ENCODE peak calls at places on chromosomes 12 and 14, in eight cellular contexts. One of them, this sample, is unnamed.

GRCh38 chr12:123121670-123122069 is 29.2 kb downstream of the PITPNM2 start:
- DNase-seq in H9: no peak
- DNase-seq in heart left ventricle: no peak
- DNase-seq in adrenal gland: no peak
- DNase-seq in breast epithelium: no peak
- DNase-seq in CD4-positive, alpha-beta memory T cell: no peak
- DNase-seq in K562: no peak
- DNase-seq in CD8-positive, alpha-beta memory T cell: no peak
- DNase-seq in this sample: no peak

GRCh38 chr12:75854681-75855309 is 176.8 kb downstream of the PHLDA1 start:
- DNase-seq in H9: no peak
- DNase-seq in heart left ventricle: no peak
- DNase-seq in adrenal gland: no peak
- DNase-seq in breast epithelium: no peak
- DNase-seq in CD4-positive, alpha-beta memory T cell: no peak
- DNase-seq in K562: no peak
- DNase-seq in CD8-positive, alpha-beta memory T cell: no peak
- DNase-seq in this sample: no peak

GRCh38 chr14:65334765-65335411 is 77.6 kb upstream of the FUT8 start:
- DNase-seq in H9: peak; percentile 69
- DNase-seq in heart left ventricle: no peak
- DNase-seq in adrenal gland: no peak
- DNase-seq in breast epithelium: no peak
- DNase-seq in CD4-positive, alpha-beta memory T cell: no peak
- DNase-seq in K562: no peak
- DNase-seq in CD8-positive, alpha-beta memory T cell: no peak
- DNase-seq in this sample: no peak

GRCh38 chr12:51951843-51952722 is 584 bp downstream of the ACVR1B start:
- DNase-seq in H9: peak; percentile 61
- DNase-seq in heart left ventricle: peak; percentile 52
- DNase-seq in adrenal gland: peak; percentile 29
- DNase-seq in breast epithelium: no peak
- DNase-seq in CD4-positive, alpha-beta memory T cell: no peak
- DNase-seq in K562: no peak
- DNase-seq in CD8-positive, alpha-beta memory T cell: no peak
- DNase-seq in this sample: peak; percentile 74

GRCh38 chr12:13022737-13023370 is 21.3 kb upstream of the FAM234B start:
- DNase-seq in H9: no peak
- DNase-seq in heart left ventricle: no peak
- DNase-seq in adrenal gland: no peak
- DNase-seq in breast epithelium: no peak
- DNase-seq in CD4-positive, alpha-beta memory T cell: no peak
- DNase-seq in K562: no peak
- DNase-seq in CD8-positive, alpha-beta memory T cell: no peak
- DNase-seq in this sample: no peak

GRCh38 chr14:59354666-59355065 is 110.5 kb downstream of the GPR135 start:
- DNase-seq in H9: no peak
- DNase-seq in heart left ventricle: no peak
- DNase-seq in adrenal gland: no peak
- DNase-seq in breast epithelium: no peak
- DNase-seq in CD4-positive, alpha-beta memory T cell: no peak
- DNase-seq in K562: no peak
- DNase-seq in CD8-positive, alpha-beta memory T cell: no peak
- DNase-seq in this sample: no peak

GRCh38 chr12:55068416-55069010 is 48.7 kb downstream of the NEUROD4 start:
- DNase-seq in H9: peak; percentile 87
- DNase-seq in heart left ventricle: no peak
- DNase-seq in adrenal gland: no peak
- DNase-seq in breast epithelium: no peak
- DNase-seq in CD4-positive, alpha-beta memory T cell: peak; percentile 40
- DNase-seq in K562: peak; percentile 64
- DNase-seq in CD8-positive, alpha-beta memory T cell: no peak
- DNase-seq in this sample: no peak

GRCh38 chr12:65623507-65623906 is 200.8 kb upstream of the HMGA2 start:
- DNase-seq in H9: no peak
- DNase-seq in heart left ventricle: no peak
- DNase-seq in adrenal gland: no peak
- DNase-seq in breast epithelium: no peak
- DNase-seq in CD4-positive, alpha-beta memory T cell: no peak
- DNase-seq in K562: no peak
- DNase-seq in CD8-positive, alpha-beta memory T cell: no peak
- DNase-seq in this sample: no peak

GRCh38 chr14:24277606-24278321 is 6.4 kb upstream of the RABGGTA start:
- DNase-seq in H9: no peak
- DNase-seq in heart left ventricle: no peak
- DNase-seq in adrenal gland: no peak
- DNase-seq in breast epithelium: no peak
- DNase-seq in CD4-positive, alpha-beta memory T cell: no peak
- DNase-seq in K562: no peak
- DNase-seq in CD8-positive, alpha-beta memory T cell: no peak
- DNase-seq in this sample: peak; percentile 62

GRCh38 chr12:2795291-2796186 is 769 bp downstream of the FKBP4 start:
- DNase-seq in H9: peak; percentile 59
- DNase-seq in heart left ventricle: peak; percentile 89
- DNase-seq in adrenal gland: peak; percentile 89
- DNase-seq in breast epithelium: peak; percentile 83
- DNase-seq in CD4-positive, alpha-beta memory T cell: peak; percentile 73
- DNase-seq in K562: peak; percentile 91
- DNase-seq in CD8-positive, alpha-beta memory T cell: peak; percentile 67
- DNase-seq in this sample: peak; percentile 93

GRCh38 chr14:68143341-68143807 is 323.8 kb downstream of the RAD51B start:
- DNase-seq in H9: no peak
- DNase-seq in heart left ventricle: peak; percentile 82
- DNase-seq in adrenal gland: peak; percentile 71
- DNase-seq in breast epithelium: peak; percentile 68
- DNase-seq in CD4-positive, alpha-beta memory T cell: no peak
- DNase-seq in K562: no peak
- DNase-seq in CD8-positive, alpha-beta memory T cell: no peak
- DNase-seq in this sample: peak; percentile 87

GRCh38 chr12:123041042-123041531 is 60.6 kb downstream of the ARL6IP4 start:
- DNase-seq in H9: no peak
- DNase-seq in heart left ventricle: no peak
- DNase-seq in adrenal gland: no peak
- DNase-seq in breast epithelium: no peak
- DNase-seq in CD4-positive, alpha-beta memory T cell: no peak
- DNase-seq in K562: no peak
- DNase-seq in CD8-positive, alpha-beta memory T cell: no peak
- DNase-seq in this sample: no peak

GRCh38 chr14:78403278-78403815 is 233.2 kb downstream of the NRXN3 start:
- DNase-seq in H9: no peak
- DNase-seq in heart left ventricle: no peak
- DNase-seq in adrenal gland: no peak
- DNase-seq in breast epithelium: no peak
- DNase-seq in CD4-positive, alpha-beta memory T cell: no peak
- DNase-seq in K562: no peak
- DNase-seq in CD8-positive, alpha-beta memory T cell: no peak
- DNase-seq in this sample: no peak

GRCh38 chr14:76811561-76811960 is 1.1 kb downstream of the ANGEL1 start:
- DNase-seq in H9: no peak
- DNase-seq in heart left ventricle: no peak
- DNase-seq in adrenal gland: no peak
- DNase-seq in breast epithelium: no peak
- DNase-seq in CD4-positive, alpha-beta memory T cell: no peak
- DNase-seq in K562: no peak
- DNase-seq in CD8-positive, alpha-beta memory T cell: no peak
- DNase-seq in this sample: no peak

GRCh38 chr12:39628836-39629235 is 9.2 kb upstream of the ABCD2 start:
- DNase-seq in H9: no peak
- DNase-seq in heart left ventricle: no peak
- DNase-seq in adrenal gland: no peak
- DNase-seq in breast epithelium: no peak
- DNase-seq in CD4-positive, alpha-beta memory T cell: peak; percentile 46
- DNase-seq in K562: no peak
- DNase-seq in CD8-positive, alpha-beta memory T cell: no peak
- DNase-seq in this sample: no peak

GRCh38 chr14:61498811-61499210 is 177.4 kb downstream of the PRKCH start:
- DNase-seq in H9: no peak
- DNase-seq in heart left ventricle: no peak
- DNase-seq in adrenal gland: no peak
- DNase-seq in breast epithelium: no peak
- DNase-seq in CD4-positive, alpha-beta memory T cell: no peak
- DNase-seq in K562: no peak
- DNase-seq in CD8-positive, alpha-beta memory T cell: no peak
- DNase-seq in this sample: no peak

GRCh38 chr12:61490732-61491498 is 769.3 kb upstream of the USP15 start:
- DNase-seq in H9: no peak
- DNase-seq in heart left ventricle: no peak
- DNase-seq in adrenal gland: no peak
- DNase-seq in breast epithelium: no peak
- DNase-seq in CD4-positive, alpha-beta memory T cell: no peak
- DNase-seq in K562: no peak
- DNase-seq in CD8-positive, alpha-beta memory T cell: no peak
- DNase-seq in this sample: no peak

GRCh38 chr12:112939761-112940357 is 1.6 kb downstream of the OAS3 start:
- DNase-seq in H9: no peak
- DNase-seq in heart left ventricle: no peak
- DNase-seq in adrenal gland: no peak
- DNase-seq in breast epithelium: no peak
- DNase-seq in CD4-positive, alpha-beta memory T cell: no peak
- DNase-seq in K562: no peak
- DNase-seq in CD8-positive, alpha-beta memory T cell: peak; percentile 6
- DNase-seq in this sample: no peak

GRCh38 chr12:97275261-97276197 is 187.1 kb upstream of the RMST start:
- DNase-seq in H9: peak; percentile 39
- DNase-seq in heart left ventricle: no peak
- DNase-seq in adrenal gland: no peak
- DNase-seq in breast epithelium: no peak
- DNase-seq in CD4-positive, alpha-beta memory T cell: no peak
- DNase-seq in K562: no peak
- DNase-seq in CD8-positive, alpha-beta memory T cell: no peak
- DNase-seq in this sample: no peak

GRCh38 chr12:19261773-19262172 is 132.2 kb downstream of the PLEKHA5 start:
- DNase-seq in H9: no peak
- DNase-seq in heart left ventricle: no peak
- DNase-seq in adrenal gland: no peak
- DNase-seq in breast epithelium: no peak
- DNase-seq in CD4-positive, alpha-beta memory T cell: no peak
- DNase-seq in K562: no peak
- DNase-seq in CD8-positive, alpha-beta memory T cell: no peak
- DNase-seq in this sample: no peak

DNA sequence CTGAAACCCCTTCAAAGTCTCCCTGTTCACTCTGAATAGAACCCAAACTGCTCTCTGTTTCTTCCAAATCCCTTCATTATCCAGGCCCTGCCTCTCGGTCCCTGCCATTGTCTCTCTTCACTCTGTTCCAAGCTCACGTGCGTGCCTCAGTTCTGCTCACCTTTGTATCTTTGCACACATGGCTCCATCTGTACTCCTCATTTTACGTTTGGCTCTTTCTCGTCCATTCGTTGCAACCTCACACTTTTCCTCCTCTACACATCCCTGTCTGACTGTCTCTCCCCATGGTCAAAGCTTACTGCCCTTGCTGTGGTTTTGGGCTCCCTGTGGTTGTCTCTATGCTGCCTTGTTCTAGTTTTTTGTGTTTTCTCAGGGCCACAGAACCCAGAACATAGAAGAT is 1054.5 kb downstream of the BCL11B start:
- DNase-seq in H9: no peak
- DNase-seq in heart left ventricle: no peak
- DNase-seq in adrenal gland: no peak
- DNase-seq in breast epithelium: no peak
- DNase-seq in CD4-positive, alpha-beta memory T cell: no peak
- DNase-seq in K562: no peak
- DNase-seq in CD8-positive, alpha-beta memory T cell: no peak
- DNase-seq in this sample: no peak
- H3K27ac ChIP-seq in H9: no peak overlapping the region
- H3K27ac ChIP-seq in heart left ventricle: no peak overlapping the region
- H3K27ac ChIP-seq in adrenal gland: no peak overlapping the region
- H3K27ac ChIP-seq in breast epithelium: no peak overlapping the region
- H3K27ac ChIP-seq in CD4-positive, alpha-beta memory T cell: no peak overlapping the region
- H3K27ac ChIP-seq in K562: no peak overlapping the region
- H3K27ac ChIP-seq in CD8-positive, alpha-beta memory T cell: no peak overlapping the region
- H3K27ac ChIP-seq in this sample: no peak overlapping the region

GRCh38 chr12:105234197-105234596 is 1.8 kb downstream of the APPL2 start:
- DNase-seq in H9: no peak
- DNase-seq in heart left ventricle: no peak
- DNase-seq in adrenal gland: no peak
- DNase-seq in breast epithelium: no peak
- DNase-seq in CD4-positive, alpha-beta memory T cell: no peak
- DNase-seq in K562: no peak
- DNase-seq in CD8-positive, alpha-beta memory T cell: no peak
- DNase-seq in this sample: no peak
- H3K4me1 ChIP-seq in H9: no peaks in the 10 kb centered on the region
- H3K4me1 ChIP-seq in heart left ventricle: peaks cover 50% of the 10 kb centered on the region
- H3K4me1 ChIP-seq in adrenal gland: peaks cover 19% of the 10 kb centered on the region
- H3K4me1 ChIP-seq in breast epithelium: peaks cover 14% of the 10 kb centered on the region
- H3K4me1 ChIP-seq in CD4-positive, alpha-beta memory T cell: peaks cover 39% of the 10 kb centered on the region
- H3K4me1 ChIP-seq in K562: peaks cover 7% of the 10 kb centered on the region
- H3K4me1 ChIP-seq in CD8-positive, alpha-beta memory T cell: peaks cover 43% of the 10 kb centered on the region
- H3K4me1 ChIP-seq in this sample: peaks cover 6% of the 10 kb centered on the region

GRCh38 chr12:34348836-34349672 is 326.8 kb downstream of the ALG10 start:
- DNase-seq in H9: no peak
- DNase-seq in heart left ventricle: no peak
- DNase-seq in adrenal gland: no peak
- DNase-seq in breast epithelium: no peak
- DNase-seq in CD4-positive, alpha-beta memory T cell: no peak
- DNase-seq in K562: peak; percentile 62
- DNase-seq in CD8-positive, alpha-beta memory T cell: no peak
- DNase-seq in this sample: no peak

GRCh38 chr12:34350092-34351041 is 328.1 kb downstream of the ALG10 start:
- DNase-seq in H9: no peak
- DNase-seq in heart left ventricle: no peak
- DNase-seq in adrenal gland: no peak
- DNase-seq in breast epithelium: no peak
- DNase-seq in CD4-positive, alpha-beta memory T cell: no peak
- DNase-seq in K562: peak; percentile 80
- DNase-seq in CD8-positive, alpha-beta memory T cell: no peak
- DNase-seq in this sample: no peak

GRCh38 chr12:34347367-34347766 is 325.1 kb downstream of the ALG10 start:
- DNase-seq in H9: no peak
- DNase-seq in heart left ventricle: no peak
- DNase-seq in adrenal gland: no peak
- DNase-seq in breast epithelium: no peak
- DNase-seq in CD4-positive, alpha-beta memory T cell: no peak
- DNase-seq in K562: peak; percentile 81
- DNase-seq in CD8-positive, alpha-beta memory T cell: no peak
- DNase-seq in this sample: no peak

GRCh38 chr12:34348064-34348463 is 325.8 kb downstream of the ALG10 start:
- DNase-seq in H9: no peak
- DNase-seq in heart left ventricle: no peak
- DNase-seq in adrenal gland: no peak
- DNase-seq in breast epithelium: no peak
- DNase-seq in CD4-positive, alpha-beta memory T cell: no peak
- DNase-seq in K562: no peak
- DNase-seq in CD8-positive, alpha-beta memory T cell: no peak
- DNase-seq in this sample: no peak

DNA sequence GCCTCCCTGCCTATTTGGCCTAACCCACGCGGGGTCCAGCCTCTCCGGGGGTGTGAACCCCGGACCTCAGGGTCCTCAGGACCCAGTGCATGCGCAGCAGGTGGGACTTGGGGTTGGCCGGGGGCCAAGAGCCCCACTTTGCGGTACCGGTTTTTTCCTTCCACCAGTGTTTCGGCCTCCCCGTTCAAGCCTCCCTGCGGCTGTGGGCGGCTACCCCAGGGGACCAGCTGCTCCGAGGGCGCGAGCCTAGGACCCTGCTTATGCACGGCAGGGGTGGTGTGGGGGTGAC is 327.3 kb downstream of the ALG10 start:
- DNase-seq in H9: no peak
- DNase-seq in heart left ventricle: no peak
- DNase-seq in adrenal gland: no peak
- DNase-seq in breast epithelium: no peak
- DNase-seq in CD4-positive, alpha-beta memory T cell: no peak
- DNase-seq in K562: no peak
- DNase-seq in CD8-positive, alpha-beta memory T cell: no peak
- DNase-seq in this sample: no peak
- H3K9me3 ChIP-seq in H9: peaks cover 6% of the 10 kb centered on the region
- H3K9me3 ChIP-seq in heart left ventricle: no peaks in the 10 kb centered on the region
- H3K9me3 ChIP-seq in adrenal gland: no peaks in the 10 kb centered on the region
- H3K9me3 ChIP-seq in breast epithelium: peaks cover 99% of the 10 kb centered on the region
- H3K9me3 ChIP-seq in CD4-positive, alpha-beta memory T cell: no peaks in the 10 kb centered on the region
- H3K9me3 ChIP-seq in K562: no peaks in the 10 kb centered on the region
- H3K9me3 ChIP-seq in CD8-positive, alpha-beta memory T cell: no peaks in the 10 kb centered on the region
- H3K9me3 ChIP-seq in this sample: no peaks in the 10 kb centered on the region

GRCh38 chr12:67710582-67710981 is 62.0 kb downstream of the DYRK2 start:
- DNase-seq in H9: no peak
- DNase-seq in heart left ventricle: no peak
- DNase-seq in adrenal gland: no peak
- DNase-seq in breast epithelium: no peak
- DNase-seq in CD4-positive, alpha-beta memory T cell: no peak
- DNase-seq in K562: no peak
- DNase-seq in CD8-positive, alpha-beta memory T cell: no peak
- DNase-seq in this sample: no peak
- H3K27ac ChIP-seq in H9: no peak overlapping the region
- H3K27ac ChIP-seq in heart left ventricle: peak overlapping the region; percentile 73
- H3K27ac ChIP-seq in adrenal gland: no peak overlapping the region
- H3K27ac ChIP-seq in breast epithelium: no peak overlapping the region
- H3K27ac ChIP-seq in CD4-positive, alpha-beta memory T cell: no peak overlapping the region
- H3K27ac ChIP-seq in K562: no peak overlapping the region
- H3K27ac ChIP-seq in CD8-positive, alpha-beta memory T cell: no peak overlapping the region
- H3K27ac ChIP-seq in this sample: no peak overlapping the region